ENCODE peak calls at places on chromosomes 2 and 18, in four cellular contexts. L is K562, U is HL-60, F is GM12878. C is an unnamed sample.
A peak's percentile ranks its signal among the peaks of the same experiment; 100 is the strongest.

GRCh38 chr18:74498712-74499629 is 2.8 kb downstream of the CNDP2 start:
- DNase-seq in F (peak; percentile 56), U (peak; percentile 86), L (no peak), C (peak; percentile 58)

GRCh38 chr18:41703744-41704530 is 251.1 kb upstream of the PIK3C3 start:
- DNase-seq in U (no peak), L (no peak), F (no peak), C (no peak)

GRCh38 chr2:138291805-138292204 is 209.8 kb upstream of the SPOPL start:
- DNase-seq in U (no peak), L (no peak), F (no peak), C (no peak)

GRCh38 chr2:164044637-164045036 is 308.8 kb upstream of the FIGN start:
- DNase-seq in F (no peak), U (no peak), L (no peak), C (no peak)

GRCh38 chr2:222358876-222359275 is 60.1 kb upstream of the PAX3 start:
- DNase-seq in F (no peak), U (peak; percentile 56), L (no peak), C (no peak)

GRCh38 chr2:205702576-205702975 is 20.3 kb downstream of the NRP2 start:
- DNase-seq in F (no peak), L (no peak), U (no peak), C (no peak)

GRCh38 chr18:8329186-8329771 is 280.0 kb upstream of the RAB12 start:
- DNase-seq in F (no peak), U (no peak), L (no peak), C (no peak)

GRCh38 chr2:33267745-33268144 is 208.7 kb upstream of the RASGRP3 start:
- DNase-seq in U (no peak), L (no peak), F (no peak), C (no peak)

GRCh38 chr2:215454519-215454918 is 18.7 kb upstream of the FN1 start:
- DNase-seq in F (no peak), U (no peak), L (peak; percentile 44), C (no peak)

GRCh38 chr2:90069290-90069894 is 1377.9 kb downstream of the RPIA start:
- DNase-seq in U (no peak), L (peak; percentile 55), F (no peak), C (peak; percentile 22)

GRCh38 chr18:21896732-21897336 is 156.2 kb downstream of the MIB1 start:
- DNase-seq in F (no peak), L (peak; percentile 16), U (no peak), C (no peak)

GRCh38 chr2:235703711-235704295 is 210.0 kb downstream of the AGAP1 start:
- DNase-seq in L (no peak), U (no peak), F (no peak), C (no peak)

GRCh38 chr18:37302519-37302918 is 263.1 kb downstream of the CELF4 start:
- DNase-seq in U (no peak), L (no peak), F (no peak), C (no peak)

GRCh38 chr2:73611867-73612266 is 30.4 kb downstream of the NAT8 start:
- DNase-seq in U (no peak), F (no peak), L (no peak), C (no peak)

GRCh38 chr2:10400568-10400977 is 47.6 kb downstream of the ODC1 start:
- DNase-seq in F (peak; percentile 50), L (no peak), U (peak; percentile 93), C (no peak)

GRCh38 chr2:186308347-186308746 is 177.7 kb upstream of the ZC3H15 start:
- DNase-seq in U (no peak), F (no peak), L (no peak), C (no peak)

GRCh38 chr2:37825586-37825985 is 99.5 kb upstream of the RMDN2 start:
- DNase-seq in L (no peak), U (no peak), F (no peak), C (no peak)

DNA sequence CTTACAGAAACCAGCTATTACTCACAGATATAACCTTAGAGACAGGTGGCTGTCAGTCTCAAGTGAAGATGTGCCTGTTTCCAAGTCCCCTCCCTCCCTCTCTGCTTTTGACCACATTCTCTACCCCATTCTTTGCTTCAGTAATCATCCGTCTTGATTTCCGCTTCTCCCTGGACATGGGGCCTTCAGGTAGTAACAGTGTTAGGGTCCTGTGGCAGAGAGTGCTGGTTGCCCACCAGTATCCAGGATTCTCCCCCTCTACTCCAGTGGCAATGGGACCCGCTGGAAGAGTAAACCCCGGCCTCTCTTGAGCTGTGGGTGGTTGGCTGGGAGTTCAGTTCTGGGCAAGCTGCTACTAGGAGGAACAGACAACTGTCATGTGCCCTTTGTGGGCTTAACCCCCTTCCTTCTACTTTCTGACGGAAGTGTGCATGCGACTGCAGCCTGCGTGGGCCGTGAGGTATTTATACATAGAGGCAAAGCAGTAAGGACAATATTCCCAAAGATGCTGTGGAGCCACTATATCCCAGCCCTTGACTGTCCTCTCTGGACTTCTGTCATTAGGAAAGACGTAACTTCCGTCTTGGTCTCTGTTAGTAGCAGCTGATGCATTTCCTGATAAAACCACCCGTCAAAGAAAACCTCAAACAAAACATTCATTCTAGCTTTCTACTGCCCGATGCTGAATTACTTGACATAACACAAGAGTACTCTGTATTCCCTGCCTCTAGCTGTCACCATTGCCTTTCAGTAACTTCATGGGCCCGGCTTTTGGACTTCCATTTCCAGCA is 17.9 kb downstream of the PDCL3 start:
- DNase-seq in F (peak; percentile 48), U (peak; percentile 30), L (no peak), C (peak; percentile 56)
- TF ChIP-seq SPI1 in F (no peak), U (peak; percentile 7), L (no peak), C (peak; percentile 51)

GRCh38 chr18:34258176-34258575 is 33.5 kb upstream of the NOL4 start:
- DNase-seq in L (no peak), U (no peak), F (no peak), C (no peak)

DNA sequence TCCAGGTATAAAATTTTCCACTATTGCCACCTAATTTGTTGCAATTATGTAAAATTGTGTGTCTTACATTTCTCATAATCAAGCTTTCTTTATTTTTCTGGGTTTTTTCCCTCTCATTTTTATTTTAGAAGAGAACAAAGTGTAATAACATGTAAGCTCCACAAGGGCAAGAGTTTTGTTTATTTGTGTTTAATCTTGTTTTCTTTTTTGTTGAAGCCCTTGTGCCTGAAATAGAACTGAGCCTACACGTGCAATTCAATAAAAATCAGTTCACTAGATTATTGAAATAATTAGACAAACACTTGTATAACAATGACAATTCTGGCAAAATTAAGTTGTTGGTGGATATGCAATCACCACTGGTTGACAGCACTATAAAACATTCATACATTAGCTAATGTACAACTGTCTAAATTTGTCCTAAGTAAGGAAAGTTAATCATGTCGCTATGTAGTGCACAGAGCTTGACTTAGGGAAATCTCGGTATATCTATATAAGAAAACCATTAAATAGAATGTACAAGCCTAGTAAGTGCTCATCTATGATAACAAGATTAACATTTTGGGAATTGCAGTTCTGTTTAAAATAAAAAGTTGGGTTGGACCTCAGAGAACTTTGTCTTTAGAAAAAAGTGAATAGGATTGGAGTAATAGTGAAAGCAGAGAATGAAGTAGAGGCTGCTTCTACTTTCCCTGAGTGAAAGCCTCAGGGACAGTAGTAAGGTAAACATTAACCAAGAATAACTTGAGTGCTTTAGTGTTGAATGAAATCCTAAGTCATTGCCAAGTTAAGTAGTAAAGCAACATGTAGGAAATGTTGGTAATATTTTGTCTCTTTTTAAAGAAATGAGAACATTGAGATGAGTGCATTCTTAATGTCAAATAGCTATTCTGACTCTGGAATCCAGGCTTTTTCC is 37.4 kb upstream of the NOL4 start:
- DNase-seq in U (no peak), L (no peak), F (no peak), C (no peak)
- TF ChIP-seq SPI1 in U (no peak), L (no peak), F (no peak), C (no peak)

GRCh38 chr2:86336350-86337234 is 834 bp downstream of the REEP1 start:
- DNase-seq in F (no peak), L (no peak), U (no peak), C (no peak)
- TF ChIP-seq SPI1 in F (no peak), L (no peak), U (no peak), C (no peak)

GRCh38 chr2:238339395-238339780 is 19.1 kb downstream of the TRAF3IP1 start:
- DNase-seq in U (no peak), L (no peak), F (no peak), C (no peak)
- TF ChIP-seq SPI1 in U (no peak), L (no peak), F (no peak), C (no peak)

GRCh38 chr2:174540893-174541292 is 54.1 kb upstream of the GPR155 start:
- DNase-seq in F (no peak), L (no peak), U (no peak), C (no peak)

GRCh38 chr2:174535757-174536703 is 49.2 kb upstream of the GPR155 start:
- DNase-seq in U (no peak), F (no peak), L (no peak), C (no peak)

GRCh38 chr2:174529916-174530315 is 43.1 kb upstream of the GPR155 start:
- DNase-seq in U (no peak), F (no peak), L (no peak), C (no peak)

DNA sequence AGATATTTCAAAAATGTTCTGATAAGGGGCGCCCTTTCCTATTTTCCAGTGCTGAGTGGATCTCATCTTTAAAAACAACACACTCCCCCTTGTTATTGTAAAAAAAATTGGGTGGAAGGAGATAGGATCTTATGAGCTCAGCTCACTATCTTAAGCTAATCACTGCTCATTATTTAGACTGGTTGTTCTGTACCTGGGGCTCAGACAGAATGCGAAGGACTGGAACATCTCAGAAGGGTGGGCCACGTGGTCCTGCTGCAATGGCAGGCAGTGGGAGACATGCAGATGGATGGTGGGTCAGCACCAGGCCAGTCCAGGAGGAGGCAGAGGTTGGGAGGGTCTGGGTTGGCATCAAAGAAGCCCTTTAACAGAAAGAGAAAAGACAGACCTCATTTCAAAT is 48.3 kb upstream of the GPR155 start:
- DNase-seq in L (no peak), F (no peak), U (no peak), C (no peak)
- TF ChIP-seq SPI1 in L (no peak), F (no peak), U (no peak), C (no peak)

DNA sequence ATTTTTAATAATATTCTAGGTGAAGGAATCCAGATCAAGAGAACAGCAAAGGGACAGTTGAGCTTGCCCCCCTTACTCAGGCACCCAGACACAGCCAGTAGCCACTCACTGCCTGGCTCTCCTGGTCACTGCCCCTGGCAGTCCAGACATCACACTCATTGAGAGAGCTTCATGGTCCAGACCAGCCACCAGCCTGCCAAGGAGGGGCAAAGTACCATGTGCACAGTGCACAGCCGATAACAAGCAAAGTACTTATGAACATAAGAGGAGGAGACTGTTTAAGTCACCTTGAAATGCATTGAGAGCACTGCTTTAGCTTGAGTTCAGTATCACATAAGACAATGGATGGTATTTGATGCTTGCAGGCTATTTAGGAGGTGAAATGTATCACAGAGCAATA is 21.6 kb upstream of the CYRIA start:
- DNase-seq in U (no peak), L (no peak), F (no peak), C (no peak)
- TF ChIP-seq SPI1 in U (no peak), L (no peak), F (no peak), C (no peak)

C was measured in GM12891.